ENCODE peak calls at places on chromosomes 2 and 18, in six cellular contexts. X, L, K, Z, P and Q are unnamed samples.
A peak's percentile ranks its signal among the peaks of the same experiment; 100 is the strongest.

GRCh38 chr18:27656167-27656778 is 471.2 kb upstream of the CHST9 start:
- DNase-seq in K (peak; percentile 6), Z (peak; percentile 60), P (no peak), L (no peak), X (no peak), Q (no peak)

GRCh38 chr2:42978887-42979415 is 186.6 kb upstream of the HAAO start:
- DNase-seq in Z (no peak), K (no peak), P (no peak), X (no peak), L (no peak), Q (no peak)

GRCh38 chr2:118088051-118089014 is at the start of gene INSIG2:
- DNase-seq in Z (peak; percentile 98), L (peak; percentile 99), X (peak; percentile 90), K (peak; percentile 98), P (peak; percentile 99), Q (peak; percentile 99)

GRCh38 chr2:86239326-86239725 is 40.1 kb downstream of the MRPL35 start:
- DNase-seq in K (no peak), P (no peak), Z (no peak), X (no peak), L (no peak), Q (no peak)

GRCh38 chr2:9692392-9693137 is 61.8 kb upstream of the YWHAQ start:
- DNase-seq in P (no peak), L (peak; percentile 21), X (peak; percentile 14), K (peak; percentile 94), Z (no peak), Q (peak; percentile 21)

GRCh38 chr2:105504459-105504858 is 105.6 kb upstream of the FHL2 start:
- DNase-seq in X (no peak), P (no peak), L (no peak), Z (no peak), K (no peak), Q (no peak)

GRCh38 chr18:25050605-25051004 is 301.4 kb downstream of the ZNF521 start:
- DNase-seq in P (no peak), Z (no peak), X (no peak), L (no peak), K (no peak), Q (no peak)

GRCh38 chr2:213306320-213306942 is 22.2 kb downstream of the SPAG16 start:
- DNase-seq in L (no peak), P (no peak), Z (no peak), X (no peak), K (peak; percentile 66), Q (no peak)

GRCh38 chr2:118508282-118508681 is 339.2 kb downstream of the EN1 start:
- DNase-seq in P (no peak), L (no peak), Z (no peak), K (no peak), X (no peak), Q (no peak)

GRCh38 chr2:134736167-134736885 is 17.5 kb upstream of the TMEM163 start:
- DNase-seq in L (peak; percentile 40), X (no peak), Z (peak; percentile 77), P (no peak), K (peak; percentile 47), Q (peak; percentile 13)

GRCh38 chr2:103285354-103285753 is 523.5 kb downstream of the TMEM182 start:
- DNase-seq in X (no peak), Z (no peak), P (no peak), L (no peak), K (no peak), Q (no peak)

GRCh38 chr2:163558286-163559009 is 177.4 kb downstream of the FIGN start:
- DNase-seq in X (no peak), K (no peak), P (no peak), L (no peak), Z (no peak), Q (peak; percentile 85)

GRCh38 chr2:38171208-38171858 is 95.4 kb upstream of the CYP1B1 start:
- DNase-seq in Z (no peak), K (no peak), X (no peak), L (no peak), P (no peak), Q (no peak)

GRCh38 chr18:3821524-3821923 is 371.6 kb downstream of the TGIF1 start:
- DNase-seq in K (no peak), L (peak; percentile 36), Z (no peak), X (no peak), P (no peak), Q (no peak)

GRCh38 chr2:133972786-133973185 is 281.1 kb upstream of the MGAT5 start:
- DNase-seq in X (no peak), Z (no peak), L (no peak), P (no peak), K (peak; percentile 62), Q (no peak)

GRCh38 chr2:100184055-100184737 is 41.8 kb upstream of the AFF3 start:
- DNase-seq in P (no peak), L (no peak), X (no peak), Z (no peak), K (no peak), Q (no peak)

GRCh38 chr2:106575955-106576354 is 88.8 kb downstream of the CD8B2 start:
- DNase-seq in Z (no peak), X (peak; percentile 64), K (peak; percentile 67), P (no peak), L (peak; percentile 67), Q (peak; percentile 73)

GRCh38 chr2:2708575-2708974 is 377.5 kb upstream of the MYT1L start:
- DNase-seq in L (no peak), K (no peak), X (peak; percentile 58), Z (no peak), P (no peak), Q (no peak)

GRCh38 chr2:942775-943460 is 7.7 kb upstream of the SNTG2 start:
- DNase-seq in K (no peak), X (no peak), P (no peak), L (no peak), Z (no peak), Q (no peak)

GRCh38 chr2:943461-943797 is 7.2 kb upstream of the SNTG2 start:
- DNase-seq in L (no peak), K (no peak), P (no peak), X (no peak), Z (no peak), Q (no peak)

GRCh38 chr2:941811-942360 is 8.8 kb upstream of the SNTG2 start:
- DNase-seq in L (no peak), P (no peak), Z (no peak), K (no peak), X (no peak), Q (no peak)

GRCh38 chr2:944693-945092 is 6.0 kb upstream of the SNTG2 start:
- DNase-seq in K (no peak), Z (no peak), P (no peak), L (no peak), X (no peak), Q (no peak)

DNA sequence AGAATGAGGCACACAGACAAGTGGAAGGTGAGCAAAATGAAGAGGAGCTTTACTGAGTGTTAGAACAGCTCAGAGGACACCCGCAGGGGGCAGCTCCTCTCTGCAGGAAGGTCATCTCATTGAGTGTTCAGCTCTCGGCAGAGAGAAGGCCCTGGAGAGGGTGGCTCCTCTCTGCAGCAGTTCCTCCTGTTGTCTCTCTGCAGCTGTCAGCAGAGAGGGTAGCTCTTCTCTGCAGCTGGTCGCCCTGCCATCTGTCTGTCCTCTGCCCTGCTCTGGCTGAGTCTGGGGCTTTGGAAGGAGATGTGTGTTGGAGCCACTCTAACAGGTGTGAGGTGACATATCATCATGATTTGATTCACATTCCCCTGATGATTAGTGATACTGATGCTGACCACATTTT is 6.8 kb upstream of the SNTG2 start:
- DNase-seq in L (no peak), X (no peak), P (no peak), Z (no peak), K (no peak), Q (no peak)
- TF ChIP-seq EZH2phosphoT487 in L (no peak), X (no peak), P (no peak), Z (no peak), K (no peak), Q (no peak)

GRCh38 chr2:164812378-164812777 is 29.2 kb downstream of the COBLL1 start:
- DNase-seq in P (no peak), Z (no peak), X (no peak), K (no peak), L (no peak), Q (no peak)

GRCh38 chr2:164813535-164813934 is 28.1 kb downstream of the COBLL1 start:
- DNase-seq in Z (no peak), X (no peak), K (no peak), P (no peak), L (no peak), Q (no peak)

GRCh38 chr2:164810843-164811242 is 30.8 kb downstream of the COBLL1 start:
- DNase-seq in P (no peak), Z (no peak), L (no peak), K (peak; percentile 19), X (no peak), Q (no peak)

GRCh38 chr2:164808776-164809175 is 32.8 kb downstream of the COBLL1 start:
- DNase-seq in Z (no peak), P (no peak), X (no peak), L (no peak), K (peak; percentile 27), Q (no peak)

DNA sequence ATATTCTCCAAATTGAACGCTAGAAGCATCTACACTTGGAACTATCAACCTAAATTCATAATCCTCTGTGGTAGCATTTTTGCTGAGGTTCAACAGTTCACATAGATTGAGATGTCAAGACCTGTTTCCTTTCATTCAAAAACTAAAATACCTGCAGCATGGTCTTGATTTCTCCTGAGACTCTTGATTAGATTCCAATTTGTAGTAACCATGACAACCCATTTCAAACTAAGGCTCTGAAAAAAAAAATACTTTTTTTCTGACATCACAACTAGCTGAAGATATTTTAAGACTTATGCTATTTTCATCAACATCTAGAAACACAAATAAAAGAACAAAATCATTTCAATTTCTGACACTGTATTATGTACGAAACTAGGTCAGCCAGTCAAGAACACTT is 29.8 kb downstream of the COBLL1 start:
- DNase-seq in P (no peak), X (no peak), L (no peak), Z (no peak), K (no peak), Q (no peak)
- H3K27me3 ChIP-seq in P (no peaks in the 10 kb centered on the region), X (no peaks in the 10 kb centered on the region), L (no peaks in the 10 kb centered on the region), Z (no peaks in the 10 kb centered on the region), K (no peaks in the 10 kb centered on the region), Q (no peaks in the 10 kb centered on the region)

GRCh38 chr2:172249986-172250385 is 147.3 kb upstream of the DLX2 start:
- DNase-seq in L (no peak), K (peak; percentile 93), X (no peak), P (no peak), Z (peak; percentile 89), Q (no peak)

GRCh38 chr2:172249336-172249735 is 146.6 kb upstream of the DLX2 start:
- DNase-seq in X (no peak), K (peak; percentile 50), Z (peak; percentile 69), L (no peak), P (no peak), Q (no peak)

GRCh38 chr2:172251231-172251630 is 148.5 kb upstream of the DLX2 start:
- DNase-seq in P (no peak), K (peak; percentile 78), L (no peak), X (no peak), Z (peak; percentile 25), Q (no peak)

GRCh38 chr2:172252154-172252553 is 149.5 kb upstream of the DLX2 start:
- DNase-seq in K (no peak), L (no peak), Z (no peak), X (no peak), P (no peak), Q (no peak)

GRCh38 chr2:172250801-172251200 is 148.1 kb upstream of the DLX2 start:
- DNase-seq in X (no peak), Z (no peak), K (no peak), L (peak; percentile 32), P (no peak), Q (no peak)
- H3F3A ChIP-seq in X (peaks cover 46% of the 10 kb centered on the region), Z (peaks cover 26% of the 10 kb centered on the region), K (peaks cover 72% of the 10 kb centered on the region), L (no peaks in the 10 kb centered on the region), P (no peaks in the 10 kb centered on the region), Q (peaks cover 6% of the 10 kb centered on the region)

GRCh38 chr2:184113691-184114403 is 484.5 kb upstream of the ZNF804A start:
- DNase-seq in K (no peak), Z (peak; percentile 37), X (no peak), P (no peak), L (no peak), Q (no peak)
- TF ChIP-seq EZH2phosphoT487 in K (no peak), Z (no peak), X (no peak), P (no peak), L (no peak), Q (no peak)